ENCODE peak calls at places on chromosomes 6 and 20, in seven cellular contexts. Z is neural progenitor cell, Y is brain microvascular endothelial cell, J is mammary epithelial cell, T is GM12865, S is pancreas, P is MM.1S. X is an unnamed sample.
A peak's percentile ranks its signal among the peaks of the same experiment; 100 is the strongest.

GRCh38 chr6:30881987-30882763 is 2.1 kb upstream of the DDR1 start:
- DNase-seq in Z (peak; percentile 75), Y (peak; percentile 15), J (peak; percentile 45), T (no peak), S (no peak), P (no peak), X (peak; percentile 10)

GRCh38 chr20:15446373-15446772 is 1109.0 kb upstream of the FLRT3 start:
- DNase-seq in Z (no peak), Y (no peak), J (peak; percentile 84), T (no peak), S (peak; percentile 67), P (no peak), X (no peak)

GRCh38 chr6:40378725-40379074 is 208.5 kb downstream of the LRFN2 start:
- DNase-seq in Z (no peak), Y (no peak), J (no peak), T (no peak), S (no peak), P (no peak), X (no peak)

GRCh38 chr6:16717275-16717942 is 43.9 kb downstream of the ATXN1 start:
- DNase-seq in Z (peak; percentile 23), Y (no peak), J (no peak), T (no peak), S (no peak), P (no peak), X (no peak)

GRCh38 chr20:59149678-59150504 is 13.7 kb upstream of the ZNF831 start:
- DNase-seq in Z (no peak), Y (no peak), J (no peak), T (peak; percentile 28), S (no peak), P (no peak), X (peak; percentile 39)

GRCh38 chr6:39451831-39452230 is 129.3 kb upstream of the KCNK16 start:
- DNase-seq in Z (peak; percentile 10), Y (no peak), J (no peak), T (peak; percentile 24), S (no peak), P (no peak), X (no peak)

GRCh38 chr20:49631074-49631716 is 63.3 kb upstream of the PTGIS start:
- DNase-seq in Z (no peak), Y (no peak), J (no peak), T (peak; percentile 45), S (no peak), P (no peak), X (peak; percentile 60)

GRCh38 chr20:60030471-60030870 is 72.2 kb downstream of the CDH26 start:
- DNase-seq in Z (no peak), Y (no peak), J (no peak), T (no peak), S (no peak), P (no peak), X (no peak)

GRCh38 chr6:87407531-87407895 is 259 bp upstream of the CFAP206 start:
- DNase-seq in Z (no peak), Y (peak; percentile 51), J (no peak), T (no peak), S (no peak), P (peak; percentile 7), X (peak; percentile 12)

GRCh38 chr6:35186571-35186970 is 27.2 kb upstream of the SCUBE3 start:
- DNase-seq in Z (no peak), Y (no peak), J (no peak), T (no peak), S (no peak), P (no peak), X (no peak)

GRCh38 chr6:44002071-44002590 is 125.1 kb downstream of the MRPL14 start:
- DNase-seq in Z (peak; percentile 97), Y (peak; percentile 38), J (no peak), T (no peak), S (peak; percentile 81), P (no peak), X (no peak)

GRCh38 chr6:6998194-6998569 is 109.6 kb upstream of the RREB1 start:
- DNase-seq in Z (no peak), Y (no peak), J (no peak), T (no peak), S (no peak), P (no peak), X (no peak)

GRCh38 chr20:7159903-7160302 is 392.4 kb downstream of the BMP2 start:
- DNase-seq in Z (no peak), Y (no peak), J (peak; percentile 74), T (no peak), S (no peak), P (no peak), X (no peak)

GRCh38 chr6:33633462-33634158 is 12.5 kb downstream of the ITPR3 start:
- DNase-seq in Z (peak; percentile 83), Y (no peak), J (peak; percentile 74), T (peak; percentile 73), S (peak; percentile 81), P (peak; percentile 67), X (peak; percentile 91)

GRCh38 chr6:27059621-27060425 is 187.7 kb upstream of the PRSS16 start:
- DNase-seq in Z (peak; percentile 30), Y (no peak), J (no peak), T (no peak), S (no peak), P (no peak), X (no peak)

GRCh38 chr20:32289661-32290431 is 12.4 kb downstream of the KIF3B start:
- DNase-seq in Z (no peak), Y (no peak), J (no peak), T (no peak), S (peak; percentile 37), P (no peak), X (no peak)

GRCh38 chr20:58669287-58670006 is 18.4 kb downstream of the STX16 start:
- DNase-seq in Z (peak; percentile 67), Y (no peak), J (no peak), T (peak; percentile 53), S (no peak), P (peak; percentile 71), X (peak; percentile 59)

GRCh38 chr6:5898102-5898501 is 108.6 kb downstream of the NRN1 start:
- DNase-seq in Z (no peak), Y (no peak), J (no peak), T (no peak), S (no peak), P (no peak), X (no peak)

GRCh38 chr20:56223352-56223751 is 25.2 kb upstream of the MC3R start:
- DNase-seq in Z (no peak), Y (no peak), J (peak; percentile 78), T (no peak), S (no peak), P (no peak), X (no peak)

GRCh38 chr6:20056350-20056992 is 155.8 kb downstream of the MBOAT1 start:
- DNase-seq in Z (peak; percentile 79), Y (peak; percentile 34), J (peak; percentile 19), T (peak; percentile 37), S (no peak), P (peak; percentile 33), X (peak; percentile 34)

GRCh38 chr6:36978687-36979086 is 7.3 kb downstream of the MTCH1 start:
- DNase-seq in Z (no peak), Y (no peak), J (no peak), T (no peak), S (no peak), P (no peak), X (no peak)

GRCh38 chr6:36983538-36983937 is 2.5 kb downstream of the MTCH1 start:
- DNase-seq in Z (no peak), Y (no peak), J (no peak), T (no peak), S (no peak), P (no peak), X (no peak)

GRCh38 chr6:36979343-36979742 is 6.7 kb downstream of the MTCH1 start:
- DNase-seq in Z (no peak), Y (peak; percentile 29), J (no peak), T (peak; percentile 31), S (peak; percentile 66), P (no peak), X (no peak)

GRCh38 chr6:36980129-36980528 is 5.9 kb downstream of the MTCH1 start:
- DNase-seq in Z (no peak), Y (no peak), J (no peak), T (no peak), S (no peak), P (no peak), X (no peak)

DNA sequence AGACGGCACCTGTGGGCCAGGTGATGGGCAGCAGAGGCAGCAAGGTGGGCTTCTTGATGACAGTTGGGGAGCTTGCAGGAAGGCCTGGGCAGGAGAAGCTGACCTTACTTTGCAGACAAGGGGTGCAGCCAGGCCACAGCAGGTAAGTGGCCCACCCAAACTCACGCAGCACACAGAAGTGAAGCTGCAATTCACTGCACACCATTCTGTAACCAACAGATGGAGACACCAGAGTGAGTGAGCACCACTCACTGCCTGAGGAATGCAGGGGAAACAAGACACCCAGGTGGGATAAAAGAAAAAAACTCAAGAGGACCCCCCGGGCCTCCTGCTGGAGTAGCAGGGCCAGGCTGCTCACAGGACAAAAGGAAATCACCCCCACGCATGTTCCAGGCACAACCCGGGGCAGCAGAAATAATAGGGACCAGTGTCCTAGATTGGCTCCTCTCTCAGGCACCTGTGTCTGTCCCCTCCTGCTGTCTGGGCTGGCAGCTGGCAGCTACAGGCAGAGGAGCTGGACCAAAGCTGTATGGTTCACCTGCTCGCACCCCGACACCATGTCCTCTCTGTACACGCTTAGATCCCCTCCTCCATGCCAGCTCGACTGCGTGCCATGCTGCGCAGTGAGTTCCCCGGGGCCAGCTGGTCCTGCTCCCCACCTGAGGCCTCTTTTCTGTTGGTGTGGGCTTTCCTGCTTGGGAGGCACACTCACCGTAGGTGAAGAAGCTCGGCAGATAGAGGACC is 4.9 kb downstream of the MTCH1 start:
- DNase-seq in Z (peak; percentile 57), Y (no peak), J (no peak), T (no peak), S (no peak), P (no peak), X (no peak)
- TF ChIP-seq CTCF in Z (peak; percentile 33), Y (peak; percentile 19), J (no peak), T (peak; percentile 1), S (no peak), P (no peak), X (no peak)

GRCh38 chr20:63477061-63477616 is 4.7 kb upstream of the KCNQ2 start:
- DNase-seq in Z (no peak), Y (no peak), J (no peak), T (no peak), S (no peak), P (no peak), X (no peak)
- TF ChIP-seq CTCF in Z (no peak), Y (peak; percentile 1), J (no peak), T (no peak), S (no peak), P (no peak), X (no peak)

GRCh38 chr6:42300185-42300584 is 82.5 kb upstream of the MRPS10 start:
- DNase-seq in Z (no peak), Y (no peak), J (no peak), T (no peak), S (no peak), P (no peak), X (no peak)
- TF ChIP-seq CTCF in Z (no peak), Y (no peak), J (no peak), T (no peak), S (no peak), P (no peak), X (no peak)

DNA sequence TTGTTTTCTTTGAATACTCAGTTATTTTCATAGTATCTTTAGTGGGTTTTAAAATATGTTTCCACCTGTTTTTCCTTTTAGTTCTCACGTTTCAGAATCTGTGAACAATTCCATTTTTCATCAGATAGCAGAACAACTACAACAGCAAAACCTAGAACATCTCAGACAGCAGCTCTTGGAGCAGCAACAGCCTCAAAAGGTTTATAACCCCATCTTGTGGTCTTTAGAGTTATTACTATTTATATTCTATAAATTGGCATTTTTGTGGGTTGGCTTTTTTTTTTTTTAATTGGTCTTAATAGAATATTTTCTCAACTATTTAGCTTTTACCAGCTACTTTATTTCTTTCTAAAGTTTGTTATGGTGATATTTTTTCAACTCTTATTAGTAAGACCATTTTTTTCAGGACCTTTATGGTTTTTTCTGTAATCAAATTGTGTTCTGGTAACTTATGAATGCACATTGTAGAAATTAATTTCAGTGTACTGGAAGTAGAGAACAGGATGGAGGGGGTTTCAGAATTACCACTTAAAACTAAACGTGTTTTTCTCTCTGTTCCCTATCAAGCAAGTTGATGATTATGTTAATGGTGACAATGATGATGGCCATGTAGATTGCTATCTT is 72.2 kb downstream of the SCAF8 start:
- DNase-seq in Z (peak; percentile 16), Y (peak; percentile 25), J (peak; percentile 18), T (peak; percentile 60), S (no peak), P (peak; percentile 35), X (peak; percentile 20)
- TF ChIP-seq CTCF in Z (peak; percentile 44), Y (peak; percentile 51), J (peak; percentile 54), T (peak; percentile 18), S (no peak), P (peak; percentile 26), X (no peak)